ENCODE peak calls at places on chromosomes 5 and 9, in four cellular contexts. Q is GM23248, Y is neural progenitor cell, W is PC-9. E is an unnamed sample.

GRCh38 chr5:59592101-59592500 is 301.4 kb downstream of the PDE4D start:
- DNase-seq in Q (peak; percentile 62), Y (no peak), W (no peak), E (no peak)

GRCh38 chr5:15927710-15928380 is 251.7 kb downstream of the MARCHF11 start:
- DNase-seq in Q (no peak), Y (no peak), W (no peak), E (no peak)

GRCh38 chr5:122501087-122501435 is 189.0 kb downstream of the SNCAIP start:
- DNase-seq in Q (peak; percentile 48), Y (no peak), W (no peak), E (no peak)

GRCh38 chr5:140420226-140420570 is 18.6 kb downstream of the ANKHD1 start:
- DNase-seq in Q (no peak), Y (no peak), W (no peak), E (no peak)

GRCh38 chr9:2241461-2241874 is 226.3 kb downstream of the SMARCA2 start:
- DNase-seq in Q (peak; percentile 61), Y (peak; percentile 93), W (no peak), E (no peak)

GRCh38 chr9:129665008-129665771 is at the start of gene PRRX2:
- DNase-seq in Q (peak; percentile 94), Y (peak; percentile 80), W (no peak), E (peak; percentile 88)

GRCh38 chr5:66873990-66874389 is 277.8 kb downstream of the MAST4 start:
- DNase-seq in Q (no peak), Y (no peak), W (no peak), E (no peak)

GRCh38 chr5:154811653-154812465 is 38.5 kb downstream of the FAXDC2 start:
- DNase-seq in Q (peak; percentile 73), Y (peak; percentile 52), W (peak; percentile 50), E (peak; percentile 61)

GRCh38 chr9:121837113-121838010 is 185.9 kb downstream of the DAB2IP start:
- DNase-seq in Q (peak; percentile 20), Y (no peak), W (no peak), E (no peak)

GRCh38 chr9:113556877-113557593 is 93.5 kb downstream of the RGS3 start:
- DNase-seq in Q (peak; percentile 66), Y (no peak), W (no peak), E (no peak)

DNA sequence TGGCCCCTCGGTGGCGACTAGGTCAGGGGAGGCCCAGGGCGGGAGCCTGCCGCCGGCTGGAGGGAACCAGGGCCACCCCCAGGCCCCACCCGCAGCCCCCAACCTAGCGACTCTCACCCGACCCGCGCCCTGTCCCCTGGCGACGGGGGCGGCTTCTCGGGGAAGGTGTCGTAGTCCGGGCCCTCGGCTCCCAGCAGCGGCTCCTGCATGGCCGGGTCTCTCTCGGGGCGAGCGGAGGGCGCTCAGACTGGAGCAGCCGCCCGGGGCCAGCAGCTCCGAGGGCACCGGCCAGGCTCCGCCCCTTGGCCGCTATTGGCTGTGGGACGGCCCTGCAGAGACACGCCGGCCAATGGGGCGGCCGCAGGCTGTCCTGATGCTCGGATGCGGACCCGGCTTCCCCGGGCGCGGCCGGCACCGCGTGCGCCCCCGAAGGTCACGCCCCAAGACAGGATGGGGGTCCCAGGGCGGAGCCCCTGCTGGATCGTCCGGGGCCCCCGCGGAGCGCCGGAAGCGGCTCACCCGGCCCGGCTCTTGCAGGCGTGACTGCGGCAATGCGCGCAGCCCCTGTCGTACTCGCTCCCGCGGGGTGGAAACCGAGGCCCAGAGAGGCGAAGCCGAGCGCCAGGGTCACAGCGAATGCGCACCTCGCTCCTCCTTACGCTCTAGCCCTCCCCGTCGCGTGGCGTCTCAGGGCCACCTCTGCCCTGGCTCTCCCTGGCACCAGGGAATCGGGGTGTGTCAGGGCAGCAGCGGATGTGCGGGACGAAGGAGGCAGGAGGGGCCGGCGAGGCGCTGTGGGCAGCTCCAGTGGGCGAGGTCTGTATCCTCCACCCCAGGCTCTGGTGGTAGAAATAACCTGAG is at the start of gene SLC2A6:
- DNase-seq in Q (peak; percentile 93), Y (peak; percentile 97), W (peak; percentile 70), E (peak; percentile 83)
- TF ChIP-seq EZH2 in Q (no peak), Y (no peak), W (no peak), E (no peak)

DNA sequence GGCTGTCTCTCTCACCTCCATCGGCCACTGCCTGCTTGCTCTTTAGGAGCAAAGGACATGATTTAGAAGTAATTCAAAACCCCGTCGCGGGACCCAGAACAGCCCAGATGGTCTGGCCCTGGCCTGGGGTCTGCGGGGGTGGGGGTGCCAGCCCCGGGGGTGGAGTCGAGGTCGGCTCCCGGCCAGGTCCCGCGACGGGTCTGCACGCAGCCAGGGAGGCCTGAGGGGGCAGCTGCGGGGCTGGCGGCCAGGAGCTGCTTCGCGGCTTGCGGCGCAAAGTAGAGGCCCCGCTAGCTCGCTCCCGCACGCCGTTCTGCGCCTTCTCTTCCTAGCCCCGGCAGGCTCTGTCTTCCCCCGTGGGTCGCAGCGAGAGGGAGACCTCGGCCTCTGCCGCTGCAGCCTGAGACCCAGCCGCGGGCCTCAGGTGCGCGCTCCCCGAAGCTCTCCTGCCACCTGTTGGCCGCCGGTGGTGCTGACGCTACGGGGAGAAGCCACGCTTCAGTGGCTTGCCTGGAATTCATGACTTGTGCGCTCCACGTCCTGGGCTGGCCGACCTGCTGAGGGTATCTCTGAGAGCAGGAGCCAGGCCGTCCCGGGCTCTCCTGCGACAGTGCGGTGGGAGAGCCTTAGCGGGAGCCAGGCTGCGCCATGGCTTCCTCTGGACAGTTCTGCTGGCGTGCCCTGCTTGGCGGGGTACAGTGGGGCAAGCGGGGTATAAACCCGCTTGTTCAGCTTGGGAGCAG is 157.2 kb upstream of the PITX1 start:
- DNase-seq in Q (peak; percentile 80), Y (peak; percentile 94), W (peak; percentile 70), E (peak; percentile 82)
- TF ChIP-seq EZH2 in Q (no peak), Y (peak; percentile 64), W (no peak), E (no peak)

DNA sequence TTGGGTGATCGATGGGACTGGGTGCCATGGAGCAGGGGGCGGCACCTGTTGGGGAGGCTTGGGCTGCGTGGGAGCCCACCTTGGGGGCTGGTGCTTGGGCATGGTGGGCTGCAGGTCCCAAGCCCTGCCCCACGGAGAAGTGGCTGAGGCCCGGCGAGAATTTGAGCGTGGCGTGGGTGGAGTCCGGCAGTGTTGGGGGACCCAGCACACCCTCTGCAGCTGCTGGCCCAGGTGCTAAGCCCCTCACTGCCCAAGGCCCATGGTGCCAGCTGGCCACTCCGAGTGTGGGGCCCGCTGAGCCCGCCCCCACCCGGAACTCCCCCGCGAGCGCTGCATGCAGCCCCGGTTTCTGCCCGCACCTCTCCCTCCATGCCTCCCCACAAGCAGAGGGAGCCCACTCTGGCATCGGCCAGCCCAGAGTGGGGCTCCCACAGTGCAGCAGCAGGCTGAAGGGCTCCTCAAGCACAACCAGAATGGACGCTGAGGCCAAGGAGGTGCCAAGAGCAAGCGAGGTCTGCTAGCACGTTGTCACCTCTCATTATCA is 1178.6 kb upstream of the CDH10 start:
- DNase-seq in Q (no peak), Y (no peak), W (no peak), E (no peak)
- TF ChIP-seq EZH2 in Q (no peak), Y (no peak), W (no peak), E (no peak)

GRCh38 chr5:1113332-1113690 is 1.4 kb upstream of the SLC12A7 start:
- DNase-seq in Q (no peak), Y (no peak), W (no peak), E (no peak)

GRCh38 chr5:1112596-1113331 is 901 bp upstream of the SLC12A7 start:
- DNase-seq in Q (no peak), Y (no peak), W (peak; percentile 100), E (no peak)

GRCh38 chr5:1110260-1110929 is 1.5 kb downstream of the SLC12A7 start:
- DNase-seq in Q (no peak), Y (no peak), W (peak; percentile 49), E (no peak)

GRCh38 chr5:1110930-1111726 is 735 bp downstream of the SLC12A7 start:
- DNase-seq in Q (peak; percentile 24), Y (peak; percentile 74), W (no peak), E (no peak)

DNA sequence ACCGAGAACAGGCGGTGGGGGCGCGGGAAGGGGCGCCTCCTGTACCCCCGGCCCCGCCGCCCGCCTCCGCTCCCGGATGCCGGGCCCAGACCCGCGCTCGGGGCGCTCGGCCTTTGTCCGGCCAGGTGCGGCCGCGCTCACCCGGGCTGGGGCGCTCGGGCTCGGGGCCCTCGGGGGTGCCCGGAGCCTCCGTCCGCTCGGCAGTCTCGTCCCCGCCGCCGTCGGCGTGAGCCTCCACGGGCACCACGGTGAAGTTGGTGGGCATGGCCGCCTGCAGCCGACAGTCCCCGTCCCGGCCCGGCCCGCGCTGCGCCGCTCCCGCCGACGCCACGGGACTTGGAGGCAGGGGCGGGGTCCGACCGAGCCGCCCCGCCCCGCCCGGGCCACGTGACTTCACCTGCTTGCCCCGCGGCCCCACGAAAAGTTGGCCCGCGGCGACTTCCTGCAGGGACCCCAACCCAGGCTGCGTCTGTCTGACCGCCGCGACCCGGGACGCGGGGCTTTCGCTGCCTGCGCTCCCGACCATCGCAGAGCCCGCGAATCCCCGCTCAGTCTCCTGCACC is at the start of gene SLC12A7:
- DNase-seq in Q (peak; percentile 44), Y (peak; percentile 77), W (peak; percentile 61), E (peak; percentile 73)
- TF ChIP-seq EZH2 in Q (no peak), Y (no peak), W (no peak), E (no peak)

DNA sequence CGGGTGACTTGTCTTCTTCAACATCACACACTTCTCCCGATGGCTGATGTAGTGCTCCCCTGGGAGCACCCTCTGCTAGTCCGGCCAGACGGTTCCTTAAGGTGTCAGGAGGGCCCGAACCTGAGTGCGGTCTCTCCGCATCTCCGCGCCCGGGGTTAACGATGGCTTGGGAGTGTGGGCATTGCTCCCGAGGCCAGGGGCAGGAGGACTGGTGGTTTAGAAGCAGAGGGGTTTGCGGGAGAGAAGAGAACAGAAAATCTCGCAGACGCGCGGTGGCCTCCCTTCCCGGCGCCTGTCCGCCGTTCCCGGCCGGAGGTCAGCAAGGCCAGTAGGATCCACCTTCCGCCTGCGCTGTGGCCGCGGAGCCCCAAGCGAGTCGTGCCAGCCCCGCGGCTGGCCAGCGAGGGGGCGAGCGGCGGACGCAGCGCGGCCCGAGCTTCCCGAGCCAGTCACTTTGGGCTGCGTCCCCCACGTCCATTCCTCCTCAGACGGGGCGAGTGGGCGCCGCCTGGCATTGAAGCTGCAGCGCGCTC is 700 bp downstream of the CDO1 start:
- DNase-seq in Q (peak; percentile 32), Y (peak; percentile 69), W (no peak), E (no peak)
- TF ChIP-seq EZH2 in Q (peak; percentile 27), Y (peak; percentile 60), W (no peak), E (peak; percentile 86)

GRCh38 chr5:177612215-177612673 is 12.3 kb downstream of the B4GALT7 start:
- DNase-seq in Q (no peak), Y (no peak), W (no peak), E (no peak)

GRCh38 chr5:177610131-177610769 is 10.3 kb downstream of the B4GALT7 start:
- DNase-seq in Q (no peak), Y (no peak), W (no peak), E (no peak)

GRCh38 chr5:177609076-177610059 is 9.4 kb downstream of the B4GALT7 start:
- DNase-seq in Q (no peak), Y (no peak), W (no peak), E (no peak)

GRCh38 chr5:177611446-177612214 is 11.7 kb downstream of the B4GALT7 start:
- DNase-seq in Q (no peak), Y (no peak), W (no peak), E (no peak)

GRCh38 chr5:177610770-177611445 is 11.0 kb downstream of the B4GALT7 start:
- DNase-seq in Q (no peak), Y (no peak), W (no peak), E (no peak)
- TF ChIP-seq EZH2 in Q (no peak), Y (no peak), W (no peak), E (no peak)

GRCh38 chr9:126623667-126624452 is 10.1 kb downstream of the LMX1B start:
- DNase-seq in Q (no peak), Y (peak; percentile 74), W (no peak), E (no peak)
- TF ChIP-seq EZH2 in Q (no peak), Y (peak; percentile 98), W (no peak), E (no peak)

GRCh38 chr5:174724484-174725260 is at the start of gene MSX2:
- DNase-seq in Q (peak; percentile 97), Y (peak; percentile 97), W (no peak), E (peak; percentile 82)
- TF ChIP-seq EZH2 in Q (no peak), Y (peak; percentile 95), W (no peak), E (peak; percentile 76)

E was measured in A673.